ENCODE peak calls at places on chromosomes 13 and 19, in five cellular contexts. D is gastrocnemius medialis, K is heart left ventricle, H is neural progenitor cell, C is mucosa of descending colon. R is an unnamed sample.

GRCh38 chr13:30504081-30504480 is 38.3 kb upstream of the HMGB1 start:
- DNase-seq in C (no peak), H (no peak), D (no peak), K (no peak), R (peak)

GRCh38 chr19:55384576-55385235 is 614 bp upstream of the TMEM238 start:
- DNase-seq in C (peak), D (no peak), H (no peak), K (peak), R (no peak)

GRCh38 chr13:98144501-98145350 is 1.8 kb downstream of the FARP1 start:
- DNase-seq in H (peak), D (no peak), K (peak), C (peak), R (peak)

GRCh38 chr13:95155504-95155903 is 145.7 kb downstream of the ABCC4 start:
- DNase-seq in D (no peak), H (no peak), K (no peak), C (no peak), R (no peak)

GRCh38 chr19:8240274-8241229 is 31.4 kb downstream of the CERS4 start:
- DNase-seq in D (peak), H (peak), C (peak), K (peak), R (peak)

GRCh38 chr13:57739089-57739488 is 107.5 kb downstream of the PCDH17 start:
- DNase-seq in K (no peak), H (no peak), D (no peak), C (no peak), R (no peak)

GRCh38 chr13:46321494-46322225 is 65.4 kb downstream of the RUBCNL start:
- DNase-seq in H (peak), C (peak), K (peak), D (no peak), R (peak)

GRCh38 chr13:47794963-47795362 is 206.1 kb downstream of the SUCLA2 start:
- DNase-seq in D (no peak), K (no peak), H (no peak), C (no peak), R (peak)

GRCh38 chr13:52356327-52356726 is 49.6 kb downstream of the THSD1 start:
- DNase-seq in H (no peak), D (no peak), C (no peak), K (no peak), R (peak)

GRCh38 chr13:70027551-70027950 is 80.1 kb upstream of the ATXN8OS start:
- DNase-seq in H (no peak), C (no peak), K (no peak), D (no peak), R (no peak)

GRCh38 chr19:42122691-42123607 is 9.3 kb downstream of the POU2F2 start:
- DNase-seq in H (no peak), C (no peak), D (no peak), K (no peak), R (no peak)

GRCh38 chr19:19510432-19510831 is 4.9 kb downstream of the TSSK6 start:
- DNase-seq in K (no peak), C (no peak), H (no peak), D (no peak), R (no peak)

GRCh38 chr13:75263741-75264407 is 218.1 kb downstream of the TBC1D4 start:
- DNase-seq in C (no peak), K (no peak), D (no peak), H (no peak), R (peak)

GRCh38 chr13:36038785-36039415 is 92.3 kb downstream of the DCLK1 start:
- DNase-seq in C (no peak), H (no peak), D (no peak), K (no peak), R (peak)

GRCh38 chr19:45716314-45717130 is 14.2 kb downstream of the FBXO46 start:
- DNase-seq in H (peak), D (no peak), K (no peak), C (peak), R (peak)

GRCh38 chr13:93848247-93848646 is 621.6 kb downstream of the GPC6 start:
- DNase-seq in H (no peak), C (no peak), D (no peak), K (no peak), R (no peak)

GRCh38 chr19:55251296-55252081 is 7.3 kb downstream of the PPP6R1 start:
- DNase-seq in K (no peak), D (no peak), C (peak), H (no peak), R (peak)

GRCh38 chr13:80339841-80340642 is 884 bp downstream of the SPRY2 start:
- DNase-seq in K (peak), C (peak), D (peak), H (peak), R (peak)

GRCh38 chr13:30711375-30711774 is 24.0 kb upstream of the ALOX5AP start:
- DNase-seq in C (no peak), H (no peak), D (no peak), K (no peak), R (peak)

GRCh38 chr13:93003531-93003930 is 223.1 kb upstream of the GPC6 start:
- DNase-seq in D (no peak), H (no peak), C (no peak), K (no peak), R (no peak)

GRCh38 chr13:44575741-44576395 is at the start of gene TSC22D1:
- DNase-seq in K (peak), H (peak), D (no peak), C (peak), R (peak)

GRCh38 chr13:83732755-83733154 is 149.5 kb downstream of the SLITRK1 start:
- DNase-seq in K (no peak), C (no peak), D (no peak), H (no peak), R (no peak)

GRCh38 chr19:42277821-42278809 is 9.1 kb downstream of the CIC start:
- DNase-seq in K (peak), D (no peak), C (no peak), H (no peak), R (peak)

GRCh38 chr19:29598496-29598895 is 7.6 kb upstream of the POP4 start:
- DNase-seq in K (no peak), D (no peak), C (no peak), H (no peak), R (no peak)

GRCh38 chr13:80979035-80979641 is 638.2 kb upstream of the SPRY2 start:
- DNase-seq in H (peak), D (no peak), K (no peak), C (peak), R (peak)

GRCh38 chr13:36850790-36851438 is 31.9 kb downstream of the RFXAP start:
- DNase-seq in C (peak), K (no peak), D (no peak), H (peak), R (peak)

GRCh38 chr13:21389124-21389523 is 70.0 kb downstream of the ZDHHC20 start:
- DNase-seq in D (no peak), C (no peak), K (no peak), H (no peak), R (no peak)

GRCh38 chr19:35717665-35718344 is at the start of gene KMT2B:
- DNase-seq in D (peak), C (no peak), K (no peak), H (peak), R (no peak)

GRCh38 chr19:35718345-35719041 is 690 bp downstream of the KMT2B start:
- DNase-seq in H (no peak), D (no peak), K (peak), C (peak), R (peak)

GRCh38 chr19:35720163-35720524 is 2.3 kb downstream of the KMT2B start:
- DNase-seq in C (no peak), K (no peak), H (no peak), D (no peak), R (no peak)

GRCh38 chr19:35720648-35721047 is 2.8 kb downstream of the KMT2B start:
- DNase-seq in D (no peak), C (no peak), H (no peak), K (no peak), R (no peak)

DNA sequence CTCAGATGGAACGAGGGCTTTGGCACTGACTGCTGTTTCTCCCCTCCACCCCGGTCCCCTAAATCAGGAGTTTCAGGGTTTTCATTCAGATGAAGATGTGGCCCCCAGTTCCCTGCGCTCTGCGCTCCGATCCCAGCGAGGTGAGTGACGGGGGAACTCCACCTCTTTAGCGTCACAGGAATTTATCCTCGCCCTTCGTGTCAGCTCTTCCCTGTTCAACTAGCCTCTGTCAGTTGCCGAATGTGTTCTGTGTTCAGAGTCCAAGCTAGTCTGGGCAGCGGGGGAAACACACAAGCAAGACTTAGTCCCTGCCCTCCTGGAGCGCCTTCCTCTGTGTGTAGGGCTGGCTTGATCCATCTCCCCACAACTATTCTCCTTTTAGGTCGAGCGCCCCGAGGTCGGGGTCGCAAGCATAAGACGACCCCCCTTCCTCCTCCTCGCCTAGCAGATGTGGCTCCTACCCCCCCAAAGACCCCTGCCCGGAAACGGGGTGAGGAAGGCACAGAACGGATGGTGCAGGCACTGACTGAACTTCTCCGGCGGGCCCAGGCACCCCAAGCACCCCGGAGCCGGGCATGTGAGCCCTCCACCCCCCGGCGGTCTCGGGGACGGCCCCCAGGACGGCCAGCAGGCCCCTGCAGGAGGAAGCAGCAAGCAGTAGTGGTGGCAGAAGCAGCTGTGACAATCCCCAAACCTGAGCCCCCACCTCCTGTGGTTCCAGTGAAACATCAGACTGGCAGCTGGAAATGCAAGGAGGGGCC is 1.8 kb downstream of the KMT2B start:
- DNase-seq in C (no peak), K (no peak), H (no peak), D (no peak), R (no peak)
- H3K4me3 ChIP-seq in C (no peak), K (no peak), H (peak), D (peak), R (peak)

DNA sequence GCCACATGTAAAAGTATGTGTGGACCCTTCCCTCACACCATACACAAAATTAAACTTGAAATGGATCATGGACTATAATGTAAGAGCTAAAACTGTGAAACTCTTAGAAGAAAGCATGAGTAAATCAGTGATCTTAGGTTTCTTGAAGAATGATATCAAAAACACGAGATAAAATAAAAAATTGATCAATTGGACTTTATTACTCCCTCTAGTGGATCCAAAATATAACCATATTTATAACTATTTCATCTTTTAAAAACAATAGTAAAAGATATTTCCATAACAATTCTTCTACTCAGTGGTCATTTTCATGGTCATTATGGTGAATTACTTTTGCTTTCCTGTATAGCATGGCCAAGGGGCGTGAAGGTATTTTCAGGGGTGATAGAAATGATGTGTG is 174.6 kb upstream of the LSM14A start:
- DNase-seq in K (no peak), C (no peak), D (no peak), H (no peak), R (no peak)
- TF ChIP-seq CTCF in K (peak), C (no peak), D (no peak), H (peak), R (no peak)

GRCh38 chr19:18434411-18435184 is 3.3 kb downstream of the ISYNA1 start:
- DNase-seq in K (no peak), H (no peak), C (no peak), D (no peak), R (no peak)

GRCh38 chr19:18435185-18435841 is 2.6 kb downstream of the ISYNA1 start:
- DNase-seq in H (no peak), K (no peak), C (no peak), D (no peak), R (no peak)

GRCh38 chr19:18432275-18433038 is 5.5 kb downstream of the ISYNA1 start:
- DNase-seq in C (no peak), H (no peak), D (no peak), K (no peak), R (no peak)

GRCh38 chr19:18433039-18433691 is 4.8 kb downstream of the ISYNA1 start:
- DNase-seq in H (peak), D (no peak), K (no peak), C (no peak), R (no peak)

GRCh38 chr19:18433735-18434398 is 4.1 kb downstream of the ISYNA1 start:
- DNase-seq in C (no peak), H (peak), D (no peak), K (no peak), R (no peak)
- H3K4me3 ChIP-seq in C (no peak), H (peak), D (peak), K (peak), R (no peak)

DNA sequence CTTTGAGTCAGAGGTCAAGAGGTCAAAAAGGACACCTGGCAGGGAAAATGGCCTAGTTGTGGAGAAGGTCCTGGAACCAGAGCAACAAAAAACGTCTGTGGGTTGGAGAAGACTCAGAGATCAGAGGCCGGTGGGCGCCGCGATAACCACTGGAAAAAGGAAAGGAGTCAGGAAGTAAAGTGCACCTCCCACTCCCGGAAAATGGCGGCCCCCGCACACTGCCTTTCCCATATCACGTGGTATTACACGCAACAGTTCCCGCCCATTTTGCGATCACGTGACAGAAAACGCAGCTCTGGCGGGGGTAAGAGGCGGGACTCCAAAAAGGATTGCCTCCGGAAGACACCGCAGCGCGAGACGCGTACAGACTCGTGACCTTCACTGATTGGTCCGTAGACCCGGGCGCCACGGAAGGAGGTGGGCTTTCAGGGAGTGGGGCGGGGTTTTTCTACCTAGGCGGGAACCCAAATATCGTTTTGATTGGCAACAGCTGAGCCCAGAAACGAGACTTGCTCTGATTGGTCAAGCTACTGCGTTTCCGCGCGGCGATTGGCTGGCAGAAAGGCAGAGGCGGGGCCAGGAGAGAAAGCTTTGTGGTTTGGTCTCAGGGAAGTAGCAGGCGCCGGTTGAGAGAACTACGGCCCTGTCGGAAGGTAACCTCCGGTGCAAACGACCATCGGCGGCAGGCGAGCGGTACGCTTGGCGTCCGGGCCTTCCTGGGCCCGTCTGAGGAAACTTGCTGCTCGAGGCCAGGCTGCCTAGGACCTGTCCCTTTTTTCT is at the start of gene ACTMAP:
- DNase-seq in D (peak), C (peak), K (peak), H (peak), R (peak)
- TF ChIP-seq CTCF in D (peak), C (no peak), K (no peak), H (no peak), R (no peak)

GRCh38 chr19:2608602-2608922 is 93.9 kb downstream of the GNG7 start:
- DNase-seq in D (no peak), K (no peak), H (no peak), C (no peak), R (no peak)
- H3K4me3 ChIP-seq in D (no peak), K (no peak), H (no peak), C (no peak), R (no peak)

R was measured in fibroblast of pulmonary artery.